ENCODE peak calls at places on chromosomes 16 and 17, in nine cellular contexts. Q is fibroblast of lung, M is cardiac fibroblast, E is GM06990, Z is OCI-LY7, C is kidney epithelial cell, L is endothelial cell of umbilical vein, B is A549, N is GM23338. X is an unnamed sample.

GRCh38 chr16:31351937-31352315 is 3.0 kb upstream of the ITGAX start:
- DNase-seq in Q (no peak), B (no peak), M (peak), E (no peak), C (no peak), N (no peak), L (no peak), Z (no peak), X (no peak)

GRCh38 chr17:75845058-75845711 is 981 bp upstream of the UNC13D start:
- DNase-seq in L (peak), E (peak), B (peak), C (no peak), Q (peak), M (peak), N (peak), Z (peak), X (peak)

GRCh38 chr16:46884513-46885293 is 541 bp downstream of the GPT2 start:
- DNase-seq in M (peak), Z (peak), E (peak), N (no peak), C (no peak), B (no peak), L (peak), Q (peak), X (no peak)

GRCh38 chr16:46883353-46883689 is 841 bp upstream of the GPT2 start:
- DNase-seq in C (no peak), Z (no peak), E (no peak), M (no peak), N (no peak), B (no peak), Q (no peak), L (no peak), X (no peak)

GRCh38 chr17:17758443-17758842 is 77.2 kb downstream of the RAI1 start:
- DNase-seq in L (no peak), Q (no peak), C (no peak), M (no peak), Z (peak), E (no peak), N (no peak), B (no peak), X (no peak)

GRCh38 chr17:13323990-13324389 is 277.7 kb downstream of the HS3ST3A1 start:
- DNase-seq in M (no peak), L (no peak), E (no peak), C (no peak), N (no peak), Z (no peak), Q (peak), B (no peak), X (peak)

GRCh38 chr17:40582328-40582901 is 17.1 kb upstream of the CCR7 start:
- DNase-seq in E (peak), Z (peak), M (no peak), C (no peak), Q (no peak), L (peak), B (no peak), N (peak), X (no peak)

GRCh38 chr17:64355536-64356303 is 34.9 kb downstream of the PECAM1 start:
- DNase-seq in Q (peak), Z (no peak), C (no peak), B (no peak), N (no peak), E (no peak), L (peak), M (peak), X (peak)

GRCh38 chr16:48546774-48547173 is 63.2 kb downstream of the N4BP1 start:
- DNase-seq in B (no peak), E (no peak), M (no peak), Z (no peak), N (no peak), Q (no peak), L (no peak), C (no peak), X (no peak)

DNA sequence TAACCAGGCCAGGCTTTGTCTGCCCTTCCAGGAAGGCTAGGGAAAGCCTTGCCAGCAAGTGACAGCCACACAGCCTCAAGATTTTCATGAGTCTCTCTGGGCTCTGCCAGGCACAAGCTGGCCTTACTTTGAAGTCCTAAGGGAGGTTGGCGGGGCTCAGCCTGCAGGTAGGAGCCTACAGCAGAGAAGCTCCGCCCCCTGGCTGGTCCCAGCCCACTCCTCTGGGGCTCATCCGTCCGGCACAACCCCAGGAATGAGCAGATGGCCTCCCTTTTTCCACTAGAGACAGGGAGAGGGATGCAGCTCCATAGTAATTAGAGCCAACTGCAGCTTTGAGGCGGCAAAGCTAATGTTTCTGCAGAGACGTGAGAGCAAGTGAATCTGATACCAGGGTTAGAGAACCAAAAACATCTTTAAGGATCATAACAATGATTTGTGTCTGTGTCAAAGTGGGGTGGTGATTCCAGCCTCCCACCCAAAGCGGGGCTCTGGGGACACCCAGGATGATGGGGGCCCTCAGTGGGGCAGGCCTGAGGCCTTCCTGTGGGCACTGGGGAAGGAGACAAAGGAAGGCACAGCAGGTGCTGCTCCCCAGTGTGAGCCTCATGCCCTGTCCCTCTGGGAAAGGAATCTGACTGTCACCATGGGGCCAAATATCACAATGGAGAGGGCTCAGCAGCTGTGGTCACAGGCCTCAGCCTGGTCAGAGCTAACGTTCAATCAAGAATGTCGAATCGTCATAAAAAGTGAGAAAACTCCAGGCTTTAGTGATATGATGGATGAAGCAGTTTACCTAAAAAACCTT is 61.5 kb downstream of the RBFOX3 start:
- DNase-seq in M (no peak), E (no peak), Z (no peak), Q (no peak), C (no peak), L (no peak), B (no peak), N (peak), X (no peak)
- H3K4me3 ChIP-seq in M (no peak), E (no peak), Z (no peak), Q (no peak), C (no peak), L (no peak), B (no peak), N (no peak), X (no peak)

GRCh38 chr17:9646556-9646905 is 1.2 kb downstream of the USP43 start:
- DNase-seq in Z (no peak), B (no peak), Q (no peak), L (no peak), M (no peak), E (no peak), C (no peak), N (peak), X (no peak)

GRCh38 chr17:9643611-9644010 is 1.7 kb upstream of the USP43 start:
- DNase-seq in N (no peak), M (no peak), C (no peak), L (no peak), Q (peak), Z (no peak), B (no peak), E (no peak), X (no peak)

GRCh38 chr17:9645858-9646555 is 690 bp downstream of the USP43 start:
- DNase-seq in B (peak), Z (no peak), L (no peak), N (peak), C (no peak), M (no peak), E (peak), Q (peak), X (no peak)

GRCh38 chr17:9647014-9647413 is 1.7 kb downstream of the USP43 start:
- DNase-seq in C (no peak), N (peak), L (no peak), Z (no peak), Q (peak), B (no peak), E (no peak), M (no peak), X (no peak)

GRCh38 chr17:9644910-9645751 is at the start of gene USP43:
- DNase-seq in Q (peak), Z (peak), N (peak), B (peak), L (no peak), C (no peak), E (peak), M (no peak), X (no peak)
- TF ChIP-seq CTCF in Q (no peak), Z (peak), N (no peak), B (no peak), L (no peak), C (no peak), E (no peak), M (no peak), X (no peak)

GRCh38 chr17:70344356-70345060 is 175.2 kb downstream of the KCNJ2 start:
- DNase-seq in B (no peak), M (peak), N (no peak), Q (peak), C (no peak), Z (no peak), L (peak), E (no peak), X (peak)

GRCh38 chr17:70343134-70343533 is 173.8 kb downstream of the KCNJ2 start:
- DNase-seq in B (no peak), L (no peak), C (no peak), E (no peak), Q (no peak), Z (no peak), N (no peak), M (no peak), X (no peak)

DNA sequence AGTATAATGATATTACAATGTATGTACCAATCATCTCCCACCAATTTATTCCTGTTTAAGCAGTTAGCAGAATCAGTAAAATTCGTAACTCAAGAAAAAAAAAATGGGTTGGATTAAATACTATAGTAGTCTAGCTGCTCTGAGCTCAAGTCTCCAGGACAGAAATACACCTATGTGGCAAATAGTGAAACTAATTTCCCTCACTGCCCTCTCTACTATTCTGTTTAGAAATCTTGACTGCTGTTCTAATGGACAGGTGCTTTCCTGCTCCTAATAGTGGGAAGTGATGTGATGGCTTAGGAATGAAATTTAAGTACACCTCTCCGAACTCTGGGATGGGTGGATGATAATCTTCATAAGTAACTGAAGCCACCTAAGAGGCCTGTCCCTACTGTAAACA is 175.7 kb downstream of the KCNJ2 start:
- DNase-seq in C (no peak), L (no peak), Q (no peak), M (no peak), Z (no peak), N (no peak), E (no peak), B (no peak), X (no peak)
- H3K4me3 ChIP-seq in C (no peak), L (no peak), Q (no peak), M (no peak), Z (no peak), N (no peak), E (no peak), B (no peak), X (no peak)

GRCh38 chr16:17947165-17947564 is 389.4 kb downstream of the NPIPA8 start:
- DNase-seq in E (no peak), L (no peak), Z (no peak), M (no peak), Q (no peak), B (no peak), C (no peak), N (no peak), X (no peak)

GRCh38 chr16:17949713-17950112 is 386.8 kb downstream of the NPIPA8 start:
- DNase-seq in N (no peak), M (no peak), L (no peak), Z (no peak), Q (no peak), E (no peak), B (no peak), C (no peak), X (no peak)

GRCh38 chr16:17945080-17945601 is 391.4 kb downstream of the NPIPA8 start:
- DNase-seq in Z (no peak), L (no peak), E (no peak), N (no peak), M (peak), B (no peak), Q (peak), C (no peak), X (no peak)

GRCh38 chr16:17944345-17944744 is 392.2 kb downstream of the NPIPA8 start:
- DNase-seq in L (no peak), Z (no peak), E (no peak), M (no peak), C (no peak), B (no peak), N (peak), Q (no peak), X (no peak)

GRCh38 chr16:17947637-17948036 is 388.9 kb downstream of the NPIPA8 start:
- DNase-seq in C (no peak), N (no peak), Q (no peak), B (no peak), E (no peak), Z (no peak), L (no peak), M (no peak), X (no peak)
- TF ChIP-seq CTCF in C (no peak), N (no peak), Q (no peak), B (no peak), E (no peak), Z (no peak), L (no peak), M (no peak), X (no peak)

GRCh38 chr17:55266958-55267688 is 2.4 kb downstream of the HLF start:
- DNase-seq in N (no peak), Z (no peak), Q (no peak), B (no peak), E (no peak), M (no peak), L (no peak), C (no peak), X (peak)

GRCh38 chr17:55268649-55269480 is 4.1 kb downstream of the HLF start:
- DNase-seq in N (no peak), C (no peak), L (no peak), E (no peak), B (no peak), M (no peak), Q (no peak), Z (no peak), X (no peak)

GRCh38 chr17:55266051-55266957 is 1.5 kb downstream of the HLF start:
- DNase-seq in M (no peak), L (no peak), Q (no peak), C (no peak), E (peak), N (peak), B (no peak), Z (no peak), X (no peak)

GRCh38 chr17:55269894-55270293 is 5.1 kb downstream of the HLF start:
- DNase-seq in Q (no peak), N (no peak), M (no peak), E (no peak), C (no peak), L (no peak), Z (no peak), B (no peak), X (no peak)

DNA sequence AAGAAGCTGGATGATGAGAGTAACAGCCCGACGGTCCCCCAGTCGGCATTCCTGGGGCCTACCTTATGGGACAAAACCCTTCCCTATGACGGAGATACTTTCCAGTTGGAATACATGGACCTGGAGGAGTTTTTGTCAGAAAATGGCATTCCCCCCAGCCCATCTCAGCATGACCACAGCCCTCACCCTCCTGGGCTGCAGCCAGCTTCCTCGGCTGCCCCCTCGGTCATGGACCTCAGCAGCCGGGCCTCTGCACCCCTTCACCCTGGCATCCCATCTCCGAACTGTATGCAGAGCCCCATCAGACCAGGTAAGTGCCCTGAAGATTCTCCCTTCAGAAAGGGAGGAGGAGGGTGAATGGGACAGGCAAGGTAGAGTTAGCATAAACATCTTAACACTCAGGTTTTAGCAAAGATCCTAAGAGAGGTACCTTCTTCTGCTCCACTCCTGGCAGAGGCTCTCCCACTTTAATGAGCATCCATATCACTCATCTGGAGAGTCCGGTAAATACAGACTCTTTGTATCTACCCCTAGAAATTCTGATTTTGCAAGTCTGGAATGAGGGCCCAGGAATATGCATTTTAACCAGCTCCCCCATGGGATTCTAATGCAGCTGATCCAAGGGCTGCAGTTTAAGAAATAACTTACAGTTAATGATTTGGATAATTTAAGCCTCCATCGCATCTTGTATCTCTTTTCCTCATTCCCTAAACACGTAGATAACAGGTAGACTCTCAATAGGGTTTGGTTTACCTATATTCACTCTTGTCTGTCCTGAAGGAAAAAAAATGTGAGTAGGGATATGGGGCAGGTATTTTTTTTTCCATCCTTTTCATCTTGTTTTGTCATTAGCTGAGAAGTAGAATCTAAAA is 3.3 kb downstream of the HLF start:
- DNase-seq in L (no peak), M (no peak), Q (no peak), Z (no peak), C (no peak), N (no peak), B (no peak), E (peak), X (no peak)
- H3K4me3 ChIP-seq in L (no peak), M (no peak), Q (no peak), Z (no peak), C (no peak), N (no peak), B (no peak), E (no peak), X (no peak)

GRCh38 chr17:43840814-43841213 is 6.2 kb upstream of the CD300LG start:
- DNase-seq in L (peak), B (peak), E (no peak), N (peak), M (peak), C (no peak), Z (no peak), Q (no peak), X (peak)
- TF ChIP-seq CTCF in L (peak), B (peak), E (no peak), N (peak), M (peak), C (no peak), Z (peak), Q (peak), X (no peak)

GRCh38 chr17:29760279-29760721 is 137.6 kb upstream of the CORO6 start:
- DNase-seq in M (peak), E (peak), Q (peak), N (peak), B (no peak), Z (peak), L (peak), C (no peak), X (peak)
- H3K4me3 ChIP-seq in M (peak), E (peak), Q (peak), N (peak), B (peak), Z (peak), L (peak), C (peak), X (peak)

X was measured in fibroblast of the aortic adventitia.